ENCODE peak calls at places on chromosome 7, in five cellular contexts. One of them, this sample, is unnamed.
A peak's percentile ranks its signal among the peaks of the same experiment; 100 is the strongest.

GRCh38 chr7:100586266-100587025 is at the start of gene FBXO24:
- DNase-seq in A549: peak; percentile 100
- DNase-seq in HCT116: peak; percentile 99
- DNase-seq in HepG2: peak; percentile 99
- DNase-seq in K562: peak; percentile 100
- DNase-seq in this sample: peak; percentile 100

GRCh38 chr7:17968791-17969715 is 28.8 kb upstream of the SNX13 start:
- DNase-seq in A549: no peak
- DNase-seq in HCT116: no peak
- DNase-seq in HepG2: no peak
- DNase-seq in K562: no peak
- DNase-seq in this sample: no peak

GRCh38 chr7:21944616-21945373 is 904 bp downstream of the CDCA7L start:
- DNase-seq in A549: peak; percentile 12
- DNase-seq in HCT116: peak; percentile 51
- DNase-seq in HepG2: no peak
- DNase-seq in K562: peak; percentile 3
- DNase-seq in this sample: no peak

GRCh38 chr7:50665403-50666123 is 100.4 kb upstream of the DDC start:
- DNase-seq in A549: no peak
- DNase-seq in HCT116: no peak
- DNase-seq in HepG2: no peak
- DNase-seq in K562: no peak
- DNase-seq in this sample: no peak

GRCh38 chr7:73999664-74000420 is 28.1 kb upstream of the ELN start:
- DNase-seq in A549: no peak
- DNase-seq in HCT116: no peak
- DNase-seq in HepG2: no peak
- DNase-seq in K562: no peak
- DNase-seq in this sample: no peak

GRCh38 chr7:100457033-100457432 is 7.0 kb downstream of the SPACDR start:
- DNase-seq in A549: no peak
- DNase-seq in HCT116: no peak
- DNase-seq in HepG2: no peak
- DNase-seq in K562: no peak
- DNase-seq in this sample: no peak

GRCh38 chr7:33040803-33041516 is 21.6 kb downstream of the NT5C3A start:
- DNase-seq in A549: peak; percentile 68
- DNase-seq in HCT116: no peak
- DNase-seq in HepG2: no peak
- DNase-seq in K562: peak; percentile 68
- DNase-seq in this sample: peak; percentile 89

GRCh38 chr7:116653204-116653603 is 18.8 kb upstream of the MET start:
- DNase-seq in A549: peak; percentile 54
- DNase-seq in HCT116: peak; percentile 49
- DNase-seq in HepG2: no peak
- DNase-seq in K562: no peak
- DNase-seq in this sample: no peak

GRCh38 chr7:23335621-23336020 is 36.5 kb downstream of the MALSU1 start:
- DNase-seq in A549: no peak
- DNase-seq in HCT116: no peak
- DNase-seq in HepG2: no peak
- DNase-seq in K562: no peak
- DNase-seq in this sample: no peak

GRCh38 chr7:42183547-42183946 is 53.5 kb downstream of the GLI3 start:
- DNase-seq in A549: no peak
- DNase-seq in HCT116: no peak
- DNase-seq in HepG2: no peak
- DNase-seq in K562: no peak
- DNase-seq in this sample: no peak

GRCh38 chr7:23594879-23595604 is 2.1 kb upstream of the CCDC126 start:
- DNase-seq in A549: no peak
- DNase-seq in HCT116: peak; percentile 52
- DNase-seq in HepG2: peak; percentile 70
- DNase-seq in K562: peak; percentile 40
- DNase-seq in this sample: peak; percentile 98

GRCh38 chr7:18257711-18258110 is 230.1 kb upstream of the PRPS1L1 start:
- DNase-seq in A549: no peak
- DNase-seq in HCT116: no peak
- DNase-seq in HepG2: no peak
- DNase-seq in K562: no peak
- DNase-seq in this sample: no peak

GRCh38 chr7:134645935-134646334 is 718 bp upstream of the BPGM start:
- DNase-seq in A549: no peak
- DNase-seq in HCT116: no peak
- DNase-seq in HepG2: no peak
- DNase-seq in K562: peak; percentile 69
- DNase-seq in this sample: no peak

GRCh38 chr7:2269468-2270460 is 27.7 kb downstream of the NUDT1 start:
- DNase-seq in A549: no peak
- DNase-seq in HCT116: no peak
- DNase-seq in HepG2: peak; percentile 35
- DNase-seq in K562: no peak
- DNase-seq in this sample: no peak

GRCh38 chr7:5420108-5420840 is 3.4 kb downstream of the TNRC18 start:
- DNase-seq in A549: no peak
- DNase-seq in HCT116: no peak
- DNase-seq in HepG2: no peak
- DNase-seq in K562: no peak
- DNase-seq in this sample: no peak

GRCh38 chr7:5420841-5421625 is 2.6 kb downstream of the TNRC18 start:
- DNase-seq in A549: no peak
- DNase-seq in HCT116: no peak
- DNase-seq in HepG2: no peak
- DNase-seq in K562: peak; percentile 32
- DNase-seq in this sample: no peak

GRCh38 chr7:5423272-5423843 is at the start of gene TNRC18:
- DNase-seq in A549: no peak
- DNase-seq in HCT116: no peak
- DNase-seq in HepG2: no peak
- DNase-seq in K562: no peak
- DNase-seq in this sample: no peak

GRCh38 chr7:5422324-5423271 is 1.0 kb downstream of the TNRC18 start:
- DNase-seq in A549: no peak
- DNase-seq in HCT116: no peak
- DNase-seq in HepG2: peak; percentile 35
- DNase-seq in K562: peak; percentile 50
- DNase-seq in this sample: no peak

DNA sequence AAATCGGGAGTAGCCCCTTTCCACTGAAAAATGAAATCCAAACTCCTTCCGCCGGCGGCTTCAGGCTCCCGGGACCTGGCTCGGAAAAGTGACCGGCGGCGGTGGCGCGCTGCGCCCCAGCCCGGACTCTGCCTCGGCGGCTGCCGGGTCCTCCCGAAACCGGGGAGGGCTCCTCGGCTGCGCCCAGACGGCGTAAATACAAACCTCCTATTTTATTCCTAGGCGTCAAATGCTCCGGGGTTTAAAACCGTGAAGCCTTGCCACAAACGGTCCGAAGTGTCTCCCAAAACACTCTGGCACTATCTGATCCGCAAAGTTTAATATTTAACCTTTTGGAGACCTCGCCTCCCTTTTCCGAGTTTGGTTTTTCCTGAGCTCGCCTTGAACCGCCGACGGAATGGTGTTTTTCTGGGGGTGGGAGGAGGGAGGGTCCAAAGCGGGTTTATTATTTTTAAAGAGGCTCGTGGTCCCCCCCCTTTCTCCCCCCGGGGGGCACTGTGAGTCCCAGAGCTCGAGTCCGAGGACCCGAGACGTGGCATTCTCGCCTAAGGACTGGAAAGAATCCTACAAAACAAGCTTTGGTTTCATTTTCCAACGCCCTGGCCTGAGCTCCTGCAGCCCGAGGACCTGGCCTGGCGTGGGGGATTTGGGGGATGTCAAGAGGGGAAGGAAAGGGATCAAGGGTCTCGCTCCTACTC is 1.9 kb downstream of the TNRC18 start:
- DNase-seq in A549: peak; percentile 72
- DNase-seq in HCT116: no peak
- DNase-seq in HepG2: peak; percentile 93
- DNase-seq in K562: peak; percentile 63
- DNase-seq in this sample: no peak
- TF ChIP-seq POLR2A in A549: no peak
- TF ChIP-seq POLR2A in HCT116: no peak
- TF ChIP-seq POLR2A in HepG2: peak; percentile 73
- TF ChIP-seq POLR2A in K562: no peak
- TF ChIP-seq POLR2A in this sample: no peak

DNA sequence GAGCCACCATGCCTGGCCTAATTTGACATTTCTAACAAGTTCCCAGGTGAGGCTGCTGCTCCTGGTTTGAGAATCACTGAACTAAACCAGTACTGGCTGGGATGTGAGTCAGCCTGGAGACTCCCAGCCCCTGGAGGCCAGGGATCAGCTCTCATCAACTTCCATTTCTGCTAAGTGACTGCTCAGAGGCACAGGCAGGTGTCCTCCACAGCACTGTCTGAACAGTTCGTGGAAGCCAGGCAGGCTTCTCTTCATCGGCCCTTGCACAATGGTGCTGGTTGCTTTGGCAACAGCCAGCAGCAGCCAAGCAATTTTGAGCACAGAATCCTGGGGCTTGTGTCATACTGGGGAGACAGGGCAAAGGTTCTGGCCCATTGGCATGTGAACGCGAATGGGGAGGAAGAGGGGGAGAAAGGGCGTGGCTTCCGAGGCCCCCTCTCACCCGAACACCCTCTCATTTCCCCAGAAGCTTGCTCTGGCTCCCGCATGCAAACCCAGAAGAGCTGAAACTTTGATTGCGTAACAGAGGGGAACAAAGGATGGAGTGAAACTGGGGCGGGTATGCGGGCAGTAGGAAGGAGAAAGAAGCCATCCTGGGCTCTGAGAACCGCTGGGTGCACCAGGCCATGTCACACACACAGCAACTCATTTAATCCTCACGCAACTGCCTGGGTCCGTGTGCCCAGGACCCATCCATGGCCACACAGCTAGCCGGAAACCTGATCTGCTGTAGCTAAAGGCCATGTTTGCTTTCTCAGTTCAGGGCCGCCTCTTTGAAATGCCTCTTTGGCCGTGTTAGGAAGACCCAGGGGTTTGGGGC is 9.0 kb upstream of the POR start:
- DNase-seq in A549: peak; percentile 87
- DNase-seq in HCT116: no peak
- DNase-seq in HepG2: peak; percentile 97
- DNase-seq in K562: no peak
- DNase-seq in this sample: no peak
- TF ChIP-seq REST in A549: no peak
- TF ChIP-seq REST in HCT116: no peak
- TF ChIP-seq REST in HepG2: no peak
- TF ChIP-seq REST in K562: no peak
- TF ChIP-seq REST in this sample: no peak

GRCh38 chr7:37923996-37924395 is 3.6 kb downstream of the EPDR1 start:
- DNase-seq in A549: no peak
- DNase-seq in HCT116: no peak
- DNase-seq in HepG2: no peak
- DNase-seq in K562: no peak
- DNase-seq in this sample: no peak

GRCh38 chr7:37920619-37921339 is at the start of gene EPDR1:
- DNase-seq in A549: peak; percentile 89
- DNase-seq in HCT116: peak; percentile 37
- DNase-seq in HepG2: peak; percentile 74
- DNase-seq in K562: no peak
- DNase-seq in this sample: no peak

GRCh38 chr7:37921876-37922275 is 1.4 kb downstream of the EPDR1 start:
- DNase-seq in A549: no peak
- DNase-seq in HCT116: no peak
- DNase-seq in HepG2: no peak
- DNase-seq in K562: no peak
- DNase-seq in this sample: no peak

GRCh38 chr7:37920305-37920618 is 178 bp upstream of the EPDR1 start:
- DNase-seq in A549: no peak
- DNase-seq in HCT116: no peak
- DNase-seq in HepG2: no peak
- DNase-seq in K562: no peak
- DNase-seq in this sample: no peak

GRCh38 chr7:37921340-37921805 is 933 bp downstream of the EPDR1 start:
- DNase-seq in A549: peak; percentile 76
- DNase-seq in HCT116: no peak
- DNase-seq in HepG2: peak; percentile 60
- DNase-seq in K562: peak; percentile 77
- DNase-seq in this sample: no peak
- TF ChIP-seq POLR2A in A549: peak; percentile 54
- TF ChIP-seq POLR2A in HCT116: no peak
- TF ChIP-seq POLR2A in HepG2: peak; percentile 56
- TF ChIP-seq POLR2A in K562: no peak
- TF ChIP-seq POLR2A in this sample: peak; percentile 28

GRCh38 chr7:158365332-158365731 is 222.3 kb downstream of the PTPRN2 start:
- DNase-seq in A549: no peak
- DNase-seq in HCT116: no peak
- DNase-seq in HepG2: no peak
- DNase-seq in K562: no peak
- DNase-seq in this sample: no peak

GRCh38 chr7:158362001-158362400 is 225.6 kb downstream of the PTPRN2 start:
- DNase-seq in A549: no peak
- DNase-seq in HCT116: no peak
- DNase-seq in HepG2: no peak
- DNase-seq in K562: no peak
- DNase-seq in this sample: no peak

GRCh38 chr7:158366346-158366745 is 221.3 kb downstream of the PTPRN2 start:
- DNase-seq in A549: no peak
- DNase-seq in HCT116: no peak
- DNase-seq in HepG2: no peak
- DNase-seq in K562: no peak
- DNase-seq in this sample: no peak

GRCh38 chr7:158361326-158361946 is 226.2 kb downstream of the PTPRN2 start:
- DNase-seq in A549: no peak
- DNase-seq in HCT116: no peak
- DNase-seq in HepG2: no peak
- DNase-seq in K562: no peak
- DNase-seq in this sample: no peak

DNA sequence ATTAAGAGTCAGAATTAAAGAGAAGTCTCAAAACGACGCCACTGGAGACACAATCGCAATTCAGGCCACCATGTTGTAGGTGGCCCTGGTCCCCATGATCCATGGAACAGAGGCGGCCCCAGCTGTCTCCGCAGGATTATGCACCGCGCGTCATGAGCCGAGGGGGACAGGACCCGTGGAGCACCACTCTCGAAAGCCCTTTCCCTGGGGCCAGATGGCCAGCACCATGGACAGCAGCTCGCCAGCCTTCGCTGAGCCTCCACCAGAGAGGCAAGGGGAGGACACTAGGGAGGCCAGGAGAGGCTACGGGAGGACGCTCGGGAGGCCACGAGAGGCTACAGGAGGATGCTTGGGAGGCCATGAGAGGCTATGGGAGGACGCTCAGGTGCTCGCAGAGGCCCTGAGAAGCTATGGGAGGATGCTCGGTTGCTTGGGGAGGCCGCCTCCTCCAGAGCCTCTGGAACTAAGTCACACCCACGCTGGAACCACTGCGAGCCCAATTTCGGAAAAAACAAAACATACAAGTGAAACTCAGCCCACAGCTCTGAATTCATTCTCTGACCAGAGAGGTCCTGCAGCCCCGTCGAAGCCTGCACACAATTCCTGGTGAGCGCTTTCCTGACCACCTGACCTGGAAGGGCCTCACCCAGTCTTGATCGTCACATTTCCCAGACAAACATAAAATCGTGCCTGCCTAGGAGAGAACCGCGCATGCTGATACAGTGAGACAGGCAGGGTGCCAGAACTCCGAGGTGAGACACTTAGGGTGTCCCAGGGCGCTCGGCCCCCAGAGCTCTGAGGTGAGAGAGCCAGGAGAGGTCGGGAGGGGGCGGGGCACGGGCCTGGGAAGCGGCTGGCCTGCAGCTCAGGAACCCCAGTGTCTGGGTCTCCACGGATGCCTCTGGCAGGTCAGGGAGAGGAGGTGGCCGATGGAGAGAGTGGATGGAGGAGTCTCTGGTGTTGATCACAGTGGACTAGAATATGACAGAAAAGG is 224.4 kb downstream of the PTPRN2 start:
- DNase-seq in A549: no peak
- DNase-seq in HCT116: no peak
- DNase-seq in HepG2: no peak
- DNase-seq in K562: peak; percentile 44
- DNase-seq in this sample: no peak
- TF ChIP-seq REST in A549: peak; percentile 92
- TF ChIP-seq REST in HCT116: peak; percentile 85
- TF ChIP-seq REST in HepG2: no peak
- TF ChIP-seq REST in K562: peak; percentile 96
- TF ChIP-seq REST in this sample: peak; percentile 58